ENCODE peak calls at places on chromosomes 2 and 18, in eight cellular contexts. B, U, F, E, A, W, V and D are unnamed samples.

GRCh38 chr2:120473522-120474271 is 127.8 kb downstream of the INHBB start:
- DNase-seq in E (peak), B (peak), F (peak), V (no peak), A (no peak), W (no peak), U (peak), D (peak)

GRCh38 chr18:8791171-8791651 is 85.9 kb downstream of the MTCL1 start:
- DNase-seq in B (no peak), F (no peak), A (no peak), E (peak), U (no peak), V (no peak), W (no peak), D (no peak)

GRCh38 chr2:38377501-38378258 is 607 bp upstream of the ATL2 start:
- DNase-seq in E (peak), F (no peak), W (peak), B (no peak), U (no peak), V (peak), A (peak), D (no peak)

GRCh38 chr2:95362486-95362885 is 40.0 kb upstream of the FAHD2A start:
- DNase-seq in V (no peak), A (no peak), U (no peak), B (no peak), F (no peak), W (no peak), E (no peak), D (no peak)

GRCh38 chr2:57701391-57701791 is 345.2 kb upstream of the VRK2 start:
- DNase-seq in F (no peak), A (peak), V (no peak), B (no peak), U (no peak), W (peak), E (no peak), D (no peak)

GRCh38 chr2:216319771-216320170 is 52.5 kb downstream of the MARCHF4 start:
- DNase-seq in E (no peak), B (no peak), W (peak), U (no peak), F (no peak), A (peak), V (no peak), D (no peak)

GRCh38 chr2:238471-239268 is 25.2 kb downstream of the SH3YL1 start:
- DNase-seq in F (no peak), W (no peak), E (no peak), A (no peak), U (no peak), V (no peak), B (no peak), D (no peak)

GRCh38 chr2:9333591-9334171 is 89.6 kb downstream of the ITGB1BP1 start:
- DNase-seq in V (peak), A (peak), E (peak), U (peak), W (peak), F (peak), B (peak), D (peak)

GRCh38 chr2:240518981-240519380 is 38.8 kb downstream of the ANKMY1 start:
- DNase-seq in E (no peak), U (no peak), W (no peak), F (no peak), V (no peak), B (no peak), A (no peak), D (no peak)

GRCh38 chr18:15165048-15165447 is 417.1 kb downstream of the ANKRD30B start:
- DNase-seq in W (no peak), U (no peak), V (no peak), F (no peak), B (no peak), E (no peak), A (no peak), D (no peak)

GRCh38 chr2:120825370-120826259 is 89.9 kb downstream of the GLI2 start:
- DNase-seq in E (peak), V (peak), F (no peak), B (peak), A (peak), W (peak), U (no peak), D (no peak)

GRCh38 chr2:16201876-16202642 is 261.7 kb downstream of the MYCN start:
- DNase-seq in U (peak), V (no peak), F (no peak), E (no peak), B (peak), A (no peak), W (no peak), D (no peak)

GRCh38 chr2:189144700-189145211 is 34.8 kb downstream of the COL5A2 start:
- DNase-seq in W (peak), A (no peak), F (no peak), E (no peak), B (no peak), V (no peak), U (no peak), D (no peak)

GRCh38 chr2:189146553-189146952 is 33.0 kb downstream of the COL5A2 start:
- DNase-seq in V (no peak), F (no peak), U (no peak), W (no peak), B (no peak), A (no peak), E (no peak), D (no peak)

GRCh38 chr2:189147361-189147760 is 32.2 kb downstream of the COL5A2 start:
- DNase-seq in E (peak), F (no peak), A (no peak), W (peak), U (no peak), B (no peak), V (no peak), D (no peak)

GRCh38 chr2:189143930-189144329 is 35.6 kb downstream of the COL5A2 start:
- DNase-seq in V (peak), F (no peak), A (no peak), U (no peak), W (peak), E (peak), B (no peak), D (no peak)

DNA sequence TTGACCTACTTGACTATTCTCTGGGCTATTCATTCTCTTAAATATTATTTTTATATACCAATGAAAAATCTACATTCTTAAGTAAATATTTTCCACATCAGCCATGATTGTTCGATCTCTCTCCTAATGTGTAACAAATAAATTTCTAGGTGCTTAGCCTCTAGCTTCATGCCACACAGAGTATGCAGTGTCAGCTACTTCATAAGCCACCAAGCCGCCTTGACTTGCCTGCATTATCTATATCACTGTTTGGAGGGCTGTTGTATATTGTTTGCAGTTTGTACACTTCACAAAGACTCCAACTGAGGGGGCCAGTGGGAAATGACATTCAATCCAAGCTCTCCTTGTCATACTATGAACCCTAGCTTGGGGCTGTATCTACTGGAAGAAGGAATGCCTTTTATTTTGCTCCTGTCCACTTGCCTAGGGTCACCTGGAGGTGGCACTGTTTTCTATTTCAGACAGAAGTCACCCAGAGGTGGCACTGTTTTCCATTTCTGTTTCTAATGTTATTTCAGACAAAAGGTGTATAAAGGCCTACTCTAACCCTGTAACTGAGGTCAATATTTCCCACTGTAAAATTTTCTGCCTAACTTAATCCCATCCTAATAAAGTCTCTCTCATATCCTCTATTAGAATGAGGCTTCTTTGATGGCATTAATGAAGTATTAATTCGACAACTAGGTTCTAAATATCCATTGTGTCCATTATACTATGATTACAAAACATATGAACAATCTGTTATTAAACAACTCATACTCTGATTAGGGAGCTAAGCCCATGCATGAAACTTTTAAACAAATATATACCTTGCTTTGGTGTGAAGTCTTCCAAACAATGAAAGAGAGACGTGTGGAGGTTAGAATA is 36.4 kb downstream of the COL5A2 start:
- DNase-seq in U (peak), F (no peak), W (peak), A (no peak), B (no peak), V (peak), E (peak), D (peak)
- TF ChIP-seq CTCF in U (peak), F (peak), W (peak), A (peak), B (peak), V (peak), E (peak), D (peak)

DNA sequence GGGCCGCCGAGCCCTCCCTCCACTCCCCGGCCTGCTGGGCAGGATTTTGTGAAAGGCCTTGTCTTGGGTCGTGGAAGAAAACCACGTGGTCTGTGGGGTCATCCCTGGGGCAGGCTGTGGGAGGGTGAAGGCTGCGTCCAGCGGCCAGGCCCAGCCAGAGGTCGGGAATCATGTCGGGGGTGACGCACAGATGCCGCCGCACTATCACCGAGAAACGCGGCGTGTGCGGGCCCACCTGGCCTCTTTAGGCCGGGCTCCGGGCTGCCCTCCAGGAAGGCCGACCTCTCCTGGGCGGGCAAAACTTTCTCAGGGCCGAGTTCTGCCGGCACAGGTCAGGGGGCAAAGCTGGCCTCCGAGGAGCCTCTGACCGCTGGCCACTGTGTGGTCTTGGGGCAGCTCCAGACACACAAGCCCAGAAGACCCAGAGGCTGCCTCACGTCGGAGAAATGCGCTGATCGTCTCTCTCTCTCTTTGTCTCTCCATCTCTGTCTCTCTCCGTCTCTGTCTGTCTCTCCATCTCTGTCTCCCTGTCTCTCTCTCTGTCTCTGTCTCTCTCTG is 28.4 kb downstream of the NFATC1 start:
- DNase-seq in U (no peak), V (no peak), A (no peak), E (no peak), W (no peak), F (no peak), B (no peak), D (no peak)
- H3K4me3 ChIP-seq in U (no peak), V (no peak), A (no peak), E (no peak), W (no peak), F (no peak), B (no peak), D (no peak)

DNA sequence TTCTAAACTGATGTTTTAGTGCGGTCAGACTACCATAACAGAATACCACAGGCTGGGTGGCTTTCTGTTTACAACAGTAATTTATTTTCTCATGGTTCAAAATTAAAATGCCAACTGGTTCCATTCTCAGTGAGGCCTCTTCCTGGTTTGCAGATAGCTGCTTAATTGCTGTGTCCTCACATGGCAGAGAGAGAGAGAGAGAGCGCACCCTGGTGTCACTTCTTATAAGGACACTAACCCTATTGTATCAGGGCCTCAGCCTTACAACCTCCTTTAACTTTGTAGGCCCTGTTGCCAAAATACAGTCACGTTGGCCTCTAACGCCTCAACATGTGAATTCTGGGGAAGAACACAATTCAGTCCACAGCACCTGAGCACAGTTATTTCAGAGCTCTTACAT is 37.5 kb upstream of the ZNF385B start:
- DNase-seq in E (peak), V (peak), U (no peak), W (peak), A (peak), F (no peak), B (no peak), D (peak)
- TF ChIP-seq CTCF in E (peak), V (peak), U (no peak), W (peak), A (peak), F (no peak), B (no peak), D (peak)

GRCh38 chr2:107069890-107070289 is 183.9 kb upstream of the ST6GAL2 start:
- DNase-seq in E (no peak), A (no peak), U (no peak), V (no peak), F (no peak), B (no peak), W (no peak), D (no peak)

GRCh38 chr2:107072150-107072940 is 186.4 kb upstream of the ST6GAL2 start:
- DNase-seq in F (no peak), A (peak), V (no peak), E (peak), B (peak), W (peak), U (no peak), D (peak)

GRCh38 chr2:107064750-107065149 is 178.8 kb upstream of the ST6GAL2 start:
- DNase-seq in V (no peak), E (no peak), F (no peak), B (no peak), U (no peak), A (no peak), W (no peak), D (no peak)

GRCh38 chr2:107068069-107068468 is 182.1 kb upstream of the ST6GAL2 start:
- DNase-seq in A (no peak), U (no peak), W (no peak), E (no peak), F (no peak), V (no peak), B (no peak), D (no peak)

DNA sequence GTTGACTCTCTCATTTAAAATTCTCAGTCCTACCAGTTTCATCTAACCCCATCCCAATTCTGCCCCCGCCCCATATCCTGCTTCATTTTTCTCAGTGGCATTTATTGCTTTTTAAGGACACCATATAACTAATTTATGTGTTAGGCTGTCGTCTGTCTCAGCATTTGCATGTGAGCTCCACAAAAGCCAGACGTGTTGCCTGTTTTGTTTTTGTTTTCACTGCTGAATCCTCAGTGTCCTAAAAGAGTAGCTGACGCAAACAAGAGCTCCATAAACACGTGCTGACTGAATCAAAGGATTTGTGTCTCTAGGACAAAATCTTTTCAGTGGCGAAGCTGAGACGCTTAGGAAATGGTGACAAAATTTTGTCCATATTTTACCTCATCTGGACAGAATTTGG is 182.5 kb upstream of the ST6GAL2 start:
- DNase-seq in U (no peak), W (no peak), V (no peak), B (no peak), A (no peak), F (no peak), E (no peak), D (no peak)
- H3K4me3 ChIP-seq in U (no peak), W (no peak), V (no peak), B (no peak), A (no peak), F (no peak), E (no peak), D (no peak)

DNA sequence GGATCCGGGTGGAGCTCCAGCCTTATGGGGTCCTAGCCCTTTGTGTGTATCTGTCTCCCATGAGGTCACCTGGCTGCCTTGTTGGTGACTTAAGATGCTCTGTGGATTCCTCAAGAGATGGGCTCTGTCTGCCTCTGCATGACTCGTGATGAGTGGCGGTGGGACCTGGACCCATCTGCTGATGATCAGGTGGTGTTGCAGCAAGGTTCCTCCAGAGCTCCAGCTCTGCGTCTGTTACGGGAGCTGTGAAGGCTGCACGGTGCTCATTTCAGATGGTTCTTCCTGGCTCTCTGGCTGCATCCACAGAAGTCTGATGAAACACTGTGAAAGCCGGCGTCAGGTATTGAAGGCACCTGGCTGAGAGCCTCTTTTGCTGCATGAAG is 2.4 kb downstream of the AGAP1 start:
- DNase-seq in W (peak), U (no peak), A (peak), B (no peak), F (no peak), E (peak), V (no peak), D (no peak)
- TF ChIP-seq CTCF in W (no peak), U (no peak), A (no peak), B (no peak), F (no peak), E (no peak), V (no peak), D (no peak)

GRCh38 chr2:24353364-24353763 is 7.0 kb downstream of the ITSN2 start:
- DNase-seq in F (no peak), V (no peak), W (no peak), A (no peak), E (no peak), B (no peak), U (no peak), D (no peak)
- H3K4me3 ChIP-seq in F (no peak), V (no peak), W (no peak), A (no peak), E (no peak), B (no peak), U (no peak), D (no peak)

DNA sequence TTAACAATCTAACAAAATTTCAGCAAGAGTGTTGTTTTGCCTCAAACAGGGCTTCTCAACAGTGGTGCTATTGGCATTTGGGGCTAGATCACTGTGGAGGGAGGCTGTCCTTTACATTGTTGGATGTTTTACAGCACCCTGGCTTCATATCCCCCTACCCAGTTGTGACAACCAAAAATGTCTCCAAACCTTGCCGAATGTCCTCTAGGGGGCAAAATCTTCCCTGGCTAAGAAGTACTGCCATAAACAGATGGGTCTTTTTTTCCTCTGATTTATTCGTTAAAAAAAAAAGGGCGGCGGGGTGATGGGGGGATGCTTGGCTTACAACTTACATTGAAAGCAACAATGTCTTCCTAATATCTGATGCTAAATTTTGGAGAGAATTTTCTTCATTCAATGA is 207.6 kb upstream of the CCDC150 start:
- DNase-seq in E (peak), U (no peak), F (no peak), V (no peak), A (no peak), W (peak), B (no peak), D (no peak)
- TF ChIP-seq CTCF in E (peak), U (no peak), F (no peak), V (peak), A (peak), W (peak), B (no peak), D (peak)

GRCh38 chr2:176117162-176117822 is 714 bp downstream of the HOXD10 start:
- DNase-seq in V (no peak), W (no peak), A (no peak), E (no peak), B (no peak), U (no peak), F (no peak), D (no peak)
- H3K4me3 ChIP-seq in V (no peak), W (no peak), A (no peak), E (no peak), B (no peak), U (no peak), F (no peak), D (no peak)

GRCh38 chr2:235642446-235643107 is 148.7 kb downstream of the AGAP1 start:
- DNase-seq in E (peak), F (no peak), V (no peak), W (peak), B (no peak), U (no peak), A (peak), D (no peak)
- TF ChIP-seq CTCF in E (no peak), F (no peak), V (no peak), W (peak), B (no peak), U (no peak), A (peak), D (no peak)